ENCODE peak calls at places on chromosomes 4 and X, in five cellular contexts. F is AG10803, V is mesothelial cell of epicardium, P is lower leg skin, M is brain microvascular endothelial cell. Q is an unnamed sample.

GRCh38 chr4:8372506-8373070 is 67.9 kb downstream of the ACOX3 start:
- DNase-seq in F (no peak), V (no peak), P (no peak), M (no peak), Q (no peak)

GRCh38 chrX:54540289-54540688 is 10.3 kb downstream of the GNL3L start:
- DNase-seq in F (peak), V (no peak), P (no peak), M (peak), Q (no peak)

GRCh38 chrX:150704030-150704613 is 10.9 kb downstream of the MTMR1 start:
- DNase-seq in F (peak), V (no peak), P (no peak), M (peak), Q (no peak)

GRCh38 chrX:47285762-47286320 is 53.0 kb downstream of the USP11 start:
- DNase-seq in F (peak), V (no peak), P (no peak), M (no peak), Q (no peak)

GRCh38 chr4:2412534-2412884 is 5.9 kb downstream of the ZFYVE28 start:
- DNase-seq in F (no peak), V (no peak), P (no peak), M (no peak), Q (no peak)

GRCh38 chr4:108034560-108034959 is 44.9 kb downstream of the HADH start:
- DNase-seq in F (no peak), V (no peak), P (no peak), M (no peak), Q (no peak)

GRCh38 chrX:80331285-80331684 is 89.0 kb upstream of the TENT5D start:
- DNase-seq in F (no peak), V (no peak), P (no peak), M (no peak), Q (no peak)

GRCh38 chrX:23292979-23293651 is 41.5 kb upstream of the PTCHD1 start:
- DNase-seq in F (no peak), V (no peak), P (no peak), M (no peak), Q (peak)

GRCh38 chr4:167117273-167117672 is 117.0 kb downstream of the SPOCK3 start:
- DNase-seq in F (no peak), V (no peak), P (no peak), M (no peak), Q (no peak)
- TF ChIP-seq CTCF in F (no peak), V (no peak), P (no peak), M (no peak), Q (no peak)

GRCh38 chr4:186846426-186846825 is 122.8 kb upstream of the FAT1 start:
- DNase-seq in F (no peak), V (no peak), P (no peak), M (no peak), Q (no peak)
- TF ChIP-seq CTCF in F (no peak), V (no peak), P (no peak), M (no peak), Q (no peak)

GRCh38 chr4:37590016-37590415 is 96.2 kb downstream of the RELL1 start:
- DNase-seq in F (no peak), V (no peak), P (no peak), M (no peak), Q (no peak)

GRCh38 chr4:37597019-37597418 is 89.2 kb downstream of the RELL1 start:
- DNase-seq in F (no peak), V (no peak), P (no peak), M (no peak), Q (no peak)

GRCh38 chr4:37591349-37591748 is 94.8 kb downstream of the RELL1 start:
- DNase-seq in F (no peak), V (no peak), P (no peak), M (no peak), Q (no peak)

GRCh38 chr4:37595875-37596402 is 90.2 kb downstream of the RELL1 start:
- DNase-seq in F (no peak), V (no peak), P (no peak), M (no peak), Q (no peak)

DNA sequence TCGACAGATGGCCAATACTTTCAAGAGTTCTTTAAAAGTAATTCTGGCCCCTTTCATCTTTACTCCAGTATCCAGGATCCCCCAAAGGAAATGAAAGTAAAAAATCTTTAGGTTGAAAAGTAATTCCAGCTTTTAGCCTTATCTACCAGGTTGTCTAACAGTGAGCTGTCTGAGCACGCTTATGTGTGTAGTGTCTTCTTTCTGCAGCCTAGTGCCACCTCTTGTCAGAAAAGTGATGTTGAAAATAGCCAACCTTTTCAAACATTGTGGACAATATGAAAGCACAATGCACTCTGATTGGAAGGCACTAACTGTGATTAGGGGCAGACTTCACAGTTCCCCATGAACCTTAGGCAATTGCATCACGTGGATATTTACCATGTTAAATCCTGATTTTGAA is 92.1 kb downstream of the RELL1 start:
- DNase-seq in F (no peak), V (no peak), P (no peak), M (no peak), Q (no peak)
- TF ChIP-seq CTCF in F (no peak), V (no peak), P (no peak), M (no peak), Q (no peak)

GRCh38 chrX:109614951-109615350 is 10.0 kb downstream of the KCNE5 start:
- DNase-seq in F (no peak), V (no peak), P (no peak), M (no peak), Q (no peak)

GRCh38 chrX:109624022-109624421 is 950 bp downstream of the KCNE5 start:
- DNase-seq in F (no peak), V (no peak), P (no peak), M (no peak), Q (no peak)

GRCh38 chrX:109624641-109625311 is at the start of gene KCNE5:
- DNase-seq in F (no peak), V (peak), P (no peak), M (no peak), Q (peak)

GRCh38 chrX:109622270-109622669 is 2.7 kb downstream of the KCNE5 start:
- DNase-seq in F (no peak), V (no peak), P (no peak), M (no peak), Q (no peak)

DNA sequence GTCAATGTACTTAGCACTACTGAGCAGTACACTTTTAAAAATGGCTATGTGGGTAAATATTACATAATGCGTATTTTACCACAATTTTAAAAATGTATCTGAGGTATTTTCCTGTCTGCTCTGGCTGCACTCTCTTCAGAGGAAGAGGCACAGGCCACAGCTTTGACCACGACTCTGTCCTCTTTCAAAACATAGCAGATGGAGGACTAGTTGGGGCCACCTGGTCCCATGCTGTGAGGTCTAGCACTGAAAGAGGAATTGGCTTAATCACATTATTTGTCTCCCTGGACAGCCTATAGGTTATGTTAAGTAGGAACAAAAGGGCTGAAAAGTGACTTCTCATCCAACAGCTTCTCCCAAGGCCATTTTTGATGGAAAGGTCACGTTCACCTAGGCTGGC is 5.2 kb downstream of the KCNE5 start:
- DNase-seq in F (no peak), V (no peak), P (no peak), M (no peak), Q (no peak)
- TF ChIP-seq CTCF in F (no peak), V (no peak), P (no peak), M (no peak), Q (no peak)

GRCh38 chr4:112523008-112523440 is 7.0 kb upstream of the NEUROG2 start:
- DNase-seq in F (peak), V (no peak), P (no peak), M (peak), Q (peak)
- TF ChIP-seq CTCF in F (no peak), V (no peak), P (no peak), M (peak), Q (peak)

GRCh38 chr4:148438047-148438446 is 4.2 kb downstream of the NR3C2 start:
- DNase-seq in F (no peak), V (no peak), P (no peak), M (no peak), Q (no peak)
- TF ChIP-seq CTCF in F (no peak), V (no peak), P (no peak), M (peak), Q (no peak)

DNA sequence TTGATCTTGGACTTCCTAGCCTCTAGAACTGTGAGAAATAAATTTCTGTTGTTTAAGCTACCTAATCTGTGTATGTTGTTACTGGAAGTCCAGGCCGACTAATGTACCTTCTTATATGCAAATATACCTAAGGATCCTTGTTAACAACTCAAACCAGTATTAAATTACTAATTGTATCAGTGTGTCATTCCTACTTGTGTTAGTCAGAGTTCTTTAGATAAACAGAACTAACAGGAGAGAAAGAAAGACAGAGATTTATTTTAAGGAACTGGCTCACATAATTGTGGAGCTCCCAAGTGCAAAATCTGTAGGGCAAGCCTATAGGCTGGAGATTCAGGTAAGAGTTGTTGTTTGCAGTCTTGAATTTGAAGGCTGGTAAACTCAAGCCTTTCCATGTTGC is 120.0 kb downstream of the ADGRL3 start:
- DNase-seq in F (no peak), V (no peak), P (no peak), M (no peak), Q (no peak)
- TF ChIP-seq CTCF in F (no peak), V (no peak), P (no peak), M (no peak), Q (no peak)

DNA sequence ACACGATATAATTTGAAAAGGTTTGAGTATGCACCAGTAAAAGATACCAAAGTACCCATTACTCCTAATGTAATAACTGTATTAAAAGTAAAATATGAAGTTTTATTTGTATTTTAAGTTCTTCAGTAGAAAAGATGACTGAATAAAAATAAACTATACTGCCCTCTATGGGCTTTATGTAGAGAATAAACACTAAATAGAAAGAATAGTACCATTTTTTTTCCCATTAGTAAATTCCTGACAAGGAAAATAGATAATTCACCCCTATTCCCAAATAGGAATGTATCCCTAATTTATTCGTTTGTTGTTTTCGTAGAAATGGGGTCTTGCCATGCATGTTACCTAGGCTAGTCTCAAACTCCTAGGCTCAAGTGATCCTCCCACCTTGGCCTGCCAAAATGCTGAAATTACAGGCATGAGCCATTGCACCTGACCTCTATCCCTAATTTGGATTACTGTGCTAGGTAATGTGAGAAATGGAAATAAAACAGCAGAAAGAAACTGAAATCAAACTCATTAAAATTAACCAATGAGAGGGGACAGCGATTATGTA is 73.6 kb upstream of the COX18 start:
- DNase-seq in F (no peak), V (no peak), P (no peak), M (no peak), Q (no peak)
- TF ChIP-seq CTCF in F (no peak), V (no peak), P (no peak), M (peak), Q (peak)

Q was measured in nephron progenitor cell.